ENCODE peak calls at places on chromosomes 3 and 15, in four cellular contexts. One of them, this sample, is unnamed.

GRCh38 chr3:153043729-153044314 is 118.2 kb upstream of the RAP2B start:
- DNase-seq in H1: no peak
- DNase-seq in GM12878: no peak
- DNase-seq in HepG2: no peak
- DNase-seq in this sample: no peak

GRCh38 chr3:172787746-172788145 is 37.2 kb downstream of the ECT2 start:
- DNase-seq in H1: no peak
- DNase-seq in GM12878: no peak
- DNase-seq in HepG2: no peak
- DNase-seq in this sample: no peak

GRCh38 chr15:30940359-30940758 is 36.6 kb downstream of the FAN1 start:
- DNase-seq in H1: no peak
- DNase-seq in HepG2: no peak
- DNase-seq in GM12878: no peak
- DNase-seq in this sample: no peak

GRCh38 chr15:25181290-25182097 is 226.7 kb downstream of the SNRPN start:
- DNase-seq in GM12878: no peak
- DNase-seq in HepG2: no peak
- DNase-seq in H1: no peak
- DNase-seq in this sample: no peak

GRCh38 chr3:147336543-147337278 is 69.6 kb downstream of the ZIC4 start:
- DNase-seq in H1: no peak
- DNase-seq in HepG2: no peak
- DNase-seq in GM12878: no peak
- DNase-seq in this sample: no peak

GRCh38 chr15:76912430-76912829 is 7.3 kb upstream of the SCAPER start:
- DNase-seq in H1: no peak
- DNase-seq in GM12878: no peak
- DNase-seq in HepG2: no peak
- DNase-seq in this sample: no peak

GRCh38 chr15:58535894-58536293 is 104.1 kb downstream of the LIPC start:
- DNase-seq in GM12878: no peak
- DNase-seq in H1: no peak
- DNase-seq in HepG2: no peak
- DNase-seq in this sample: no peak

GRCh38 chr3:119604878-119605277 is 7.2 kb downstream of the PLA1A start:
- DNase-seq in GM12878: no peak
- DNase-seq in HepG2: no peak
- DNase-seq in H1: no peak
- DNase-seq in this sample: no peak

GRCh38 chr15:46848704-46849103 is 868.6 kb upstream of the SEMA6D start:
- DNase-seq in HepG2: no peak
- DNase-seq in H1: no peak
- DNase-seq in GM12878: no peak
- DNase-seq in this sample: no peak

GRCh38 chr3:153209596-153209995 is 47.6 kb downstream of the RAP2B start:
- DNase-seq in GM12878: no peak
- DNase-seq in HepG2: no peak
- DNase-seq in H1: peak; percentile 79
- DNase-seq in this sample: no peak

GRCh38 chr15:39594764-39595620 is 14.1 kb downstream of the THBS1 start:
- DNase-seq in HepG2: no peak
- DNase-seq in H1: no peak
- DNase-seq in GM12878: no peak
- DNase-seq in this sample: no peak

GRCh38 chr15:41180206-41180789 is 50.3 kb downstream of the EXD1 start:
- DNase-seq in H1: no peak
- DNase-seq in HepG2: no peak
- DNase-seq in GM12878: no peak
- DNase-seq in this sample: no peak

GRCh38 chr3:99686955-99687612 is 48.7 kb downstream of the COL8A1 start:
- DNase-seq in HepG2: peak; percentile 23
- DNase-seq in GM12878: no peak
- DNase-seq in H1: no peak
- DNase-seq in this sample: peak; percentile 63

GRCh38 chr3:25288416-25288815 is 139.6 kb upstream of the RARB start:
- DNase-seq in GM12878: no peak
- DNase-seq in HepG2: no peak
- DNase-seq in H1: no peak
- DNase-seq in this sample: no peak

GRCh38 chr15:90382305-90382704 is 5.7 kb upstream of the IQGAP1 start:
- DNase-seq in HepG2: no peak
- DNase-seq in H1: no peak
- DNase-seq in GM12878: no peak
- DNase-seq in this sample: no peak

GRCh38 chr3:33218446-33219174 is at the start of gene SUSD5:
- DNase-seq in GM12878: no peak
- DNase-seq in HepG2: no peak
- DNase-seq in H1: peak; percentile 15
- DNase-seq in this sample: peak; percentile 74

GRCh38 chr15:77031376-77032050 is 36.6 kb downstream of the PSTPIP1 start:
- DNase-seq in HepG2: peak; percentile 49
- DNase-seq in GM12878: no peak
- DNase-seq in H1: no peak
- DNase-seq in this sample: no peak

GRCh38 chr3:48538451-48538850 is 18.2 kb downstream of the PFKFB4 start:
- DNase-seq in HepG2: no peak
- DNase-seq in H1: no peak
- DNase-seq in GM12878: no peak
- DNase-seq in this sample: no peak

GRCh38 chr3:83633758-83634157 is 1325.0 kb upstream of the CADM2 start:
- DNase-seq in GM12878: no peak
- DNase-seq in HepG2: peak; percentile 9
- DNase-seq in H1: no peak
- DNase-seq in this sample: no peak

GRCh38 chr3:152444029-152444641 is 175.4 kb downstream of the MBNL1 start:
- DNase-seq in H1: no peak
- DNase-seq in GM12878: peak; percentile 33
- DNase-seq in HepG2: peak; percentile 42
- DNase-seq in this sample: peak; percentile 23

GRCh38 chr3:142272200-142272891 is 47.0 kb upstream of the GK5 start:
- DNase-seq in HepG2: no peak
- DNase-seq in GM12878: no peak
- DNase-seq in H1: no peak
- DNase-seq in this sample: no peak

GRCh38 chr15:72077950-72078349 is 40.0 kb downstream of the MYO9A start:
- DNase-seq in H1: no peak
- DNase-seq in GM12878: no peak
- DNase-seq in HepG2: no peak
- DNase-seq in this sample: no peak

GRCh38 chr3:129686941-129687340 is 80.5 kb upstream of the PLXND1 start:
- DNase-seq in H1: no peak
- DNase-seq in GM12878: no peak
- DNase-seq in HepG2: peak; percentile 83
- DNase-seq in this sample: no peak

GRCh38 chr3:162507397-162507796 is 1010.8 kb downstream of the OTOL1 start:
- DNase-seq in HepG2: no peak
- DNase-seq in H1: no peak
- DNase-seq in GM12878: no peak
- DNase-seq in this sample: no peak

GRCh38 chr3:175346573-175347356 is 487.6 kb downstream of the NAALADL2 start:
- DNase-seq in GM12878: peak; percentile 16
- DNase-seq in HepG2: no peak
- DNase-seq in H1: no peak
- DNase-seq in this sample: no peak

GRCh38 chr3:197522881-197523342 is 32.9 kb downstream of the BDH1 start:
- DNase-seq in GM12878: no peak
- DNase-seq in H1: no peak
- DNase-seq in HepG2: no peak
- DNase-seq in this sample: no peak

GRCh38 chr3:6807967-6808588 is 52.8 kb upstream of the GRM7 start:
- DNase-seq in HepG2: no peak
- DNase-seq in H1: no peak
- DNase-seq in GM12878: no peak
- DNase-seq in this sample: no peak

GRCh38 chr3:14496351-14496750 is 43.8 kb downstream of the GRIP2 start:
- DNase-seq in GM12878: no peak
- DNase-seq in H1: no peak
- DNase-seq in HepG2: no peak
- DNase-seq in this sample: no peak

GRCh38 chr15:53693729-53694533 is 65.5 kb downstream of the WDR72 start:
- DNase-seq in HepG2: no peak
- DNase-seq in GM12878: no peak
- DNase-seq in H1: no peak
- DNase-seq in this sample: no peak

GRCh38 chr15:62063851-62064635 is 2.7 kb upstream of the C2CD4A start:
- DNase-seq in H1: no peak
- DNase-seq in HepG2: no peak
- DNase-seq in GM12878: no peak
- DNase-seq in this sample: no peak

GRCh38 chr15:96893159-96893906 is 562.8 kb downstream of the NR2F2 start:
- DNase-seq in GM12878: no peak
- DNase-seq in HepG2: no peak
- DNase-seq in H1: no peak
- DNase-seq in this sample: peak; percentile 57

GRCh38 chr3:150736903-150737832 is 25.8 kb downstream of the SIAH2 start:
- DNase-seq in HepG2: peak; percentile 99
- DNase-seq in GM12878: no peak
- DNase-seq in H1: no peak
- DNase-seq in this sample: no peak

GRCh38 chr3:188230962-188231361 is 77.0 kb downstream of the LPP start:
- DNase-seq in H1: no peak
- DNase-seq in GM12878: no peak
- DNase-seq in HepG2: no peak
- DNase-seq in this sample: no peak

DNA sequence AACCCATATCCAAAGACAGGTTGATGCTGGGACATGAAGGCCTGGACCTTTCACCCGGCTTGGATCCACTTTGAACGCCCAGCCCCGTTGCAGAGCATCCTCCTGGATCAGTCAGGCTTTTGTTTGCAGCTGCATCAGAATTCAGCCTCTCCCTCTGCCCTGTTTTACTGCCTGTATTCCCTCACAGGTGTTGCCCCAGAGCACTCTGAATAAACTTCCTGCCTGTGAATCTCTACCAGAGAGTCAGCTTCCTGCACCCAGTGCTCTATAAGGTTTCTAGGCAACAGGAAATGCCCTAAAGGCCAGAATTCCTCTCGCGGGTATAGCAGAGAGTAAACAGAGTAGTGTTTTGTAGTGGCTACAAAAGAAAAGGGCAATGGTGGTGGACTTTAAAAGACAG is 174.5 kb upstream of the IL12A start:
- DNase-seq in GM12878: no peak
- DNase-seq in HepG2: no peak
- DNase-seq in H1: peak; percentile 31
- DNase-seq in this sample: no peak
- TF ChIP-seq SUZ12 in GM12878: no peak
- TF ChIP-seq SUZ12 in HepG2: no peak
- TF ChIP-seq SUZ12 in H1: no peak
- TF ChIP-seq SUZ12 in this sample: no peak

GRCh38 chr15:68524753-68525584 is 53.8 kb upstream of the CORO2B start:
- DNase-seq in H1: no peak
- DNase-seq in GM12878: no peak
- DNase-seq in HepG2: no peak
- DNase-seq in this sample: no peak

GRCh38 chr15:68526269-68526668 is 52.5 kb upstream of the CORO2B start:
- DNase-seq in GM12878: no peak
- DNase-seq in HepG2: no peak
- DNase-seq in H1: no peak
- DNase-seq in this sample: no peak

GRCh38 chr15:68525815-68526214 is 53.0 kb upstream of the CORO2B start:
- DNase-seq in HepG2: no peak
- DNase-seq in GM12878: no peak
- DNase-seq in H1: no peak
- DNase-seq in this sample: no peak

GRCh38 chr15:68528891-68529290 is 49.9 kb upstream of the CORO2B start:
- DNase-seq in GM12878: no peak
- DNase-seq in H1: no peak
- DNase-seq in HepG2: no peak
- DNase-seq in this sample: no peak

GRCh38 chr15:68526784-68527183 is 52.0 kb upstream of the CORO2B start:
- DNase-seq in HepG2: no peak
- DNase-seq in GM12878: no peak
- DNase-seq in H1: no peak
- DNase-seq in this sample: no peak
- TF ChIP-seq SP1 in HepG2: no peak
- TF ChIP-seq SP1 in GM12878: no peak
- TF ChIP-seq SP1 in H1: no peak
- TF ChIP-seq SP1 in this sample: no peak

GRCh38 chr3:29936766-29937165 is 655.9 kb downstream of the RBMS3 start:
- DNase-seq in GM12878: no peak
- DNase-seq in HepG2: no peak
- DNase-seq in H1: no peak
- DNase-seq in this sample: no peak

GRCh38 chr3:29936054-29936453 is 655.2 kb downstream of the RBMS3 start:
- DNase-seq in HepG2: no peak
- DNase-seq in H1: no peak
- DNase-seq in GM12878: peak; percentile 27
- DNase-seq in this sample: no peak

GRCh38 chr3:29937185-29937584 is 656.3 kb downstream of the RBMS3 start:
- DNase-seq in H1: no peak
- DNase-seq in HepG2: no peak
- DNase-seq in GM12878: no peak
- DNase-seq in this sample: no peak

DNA sequence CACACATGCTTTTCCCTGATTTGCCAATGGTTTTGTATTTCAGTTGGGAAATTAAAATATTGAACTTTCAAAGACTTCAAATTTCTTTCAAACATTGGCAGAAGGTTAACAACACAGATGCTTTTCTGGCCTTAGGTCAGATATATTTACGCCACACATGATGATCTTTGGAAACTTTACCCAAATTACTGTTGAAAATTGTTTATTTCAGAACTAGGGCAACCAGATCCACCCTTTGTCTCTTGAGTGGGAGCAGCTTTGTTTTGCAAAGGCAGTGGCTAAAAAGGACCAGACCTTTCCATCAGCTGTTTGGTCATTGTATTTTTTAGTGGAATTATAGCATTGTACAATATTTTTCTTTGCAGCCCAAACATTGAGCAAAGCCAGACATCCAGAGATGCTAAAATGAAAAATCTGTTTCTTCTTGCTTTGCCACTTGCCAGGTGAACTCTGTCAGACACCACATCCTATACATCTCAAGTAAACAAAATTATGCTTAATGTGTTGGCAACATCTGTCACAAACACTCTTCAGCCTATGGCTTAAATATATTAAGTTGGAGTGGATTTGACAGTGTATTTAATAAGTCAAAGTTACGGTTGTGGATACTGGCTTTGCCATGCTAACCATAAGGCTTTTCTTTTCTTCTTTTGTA is 651.9 kb downstream of the RBMS3 start:
- DNase-seq in HepG2: no peak
- DNase-seq in GM12878: no peak
- DNase-seq in H1: no peak
- DNase-seq in this sample: no peak
- TF ChIP-seq SUZ12 in HepG2: no peak
- TF ChIP-seq SUZ12 in GM12878: no peak
- TF ChIP-seq SUZ12 in H1: no peak
- TF ChIP-seq SUZ12 in this sample: no peak

DNA sequence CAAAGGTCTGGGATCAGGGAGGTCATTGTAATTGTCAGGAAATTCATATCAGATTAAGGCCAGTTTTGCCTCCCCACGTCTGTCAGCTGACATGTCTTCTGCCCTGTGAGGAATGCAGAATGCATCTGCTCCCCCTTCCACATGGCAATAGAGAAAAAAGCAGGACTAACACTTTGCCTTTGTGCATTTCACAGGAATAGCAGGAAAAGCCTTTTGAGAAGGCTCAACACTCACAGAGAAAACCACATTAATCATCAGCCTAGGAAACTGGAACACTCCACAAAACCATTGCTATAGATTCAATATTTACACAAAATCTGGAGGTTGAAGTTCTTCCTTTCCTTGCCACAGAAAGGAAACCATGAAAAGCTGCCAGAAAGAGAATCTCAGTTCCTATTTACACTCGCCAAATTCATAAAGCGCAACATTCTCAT is 165.2 kb upstream of the HES1 start:
- DNase-seq in H1: no peak
- DNase-seq in HepG2: peak; percentile 22
- DNase-seq in GM12878: no peak
- DNase-seq in this sample: no peak
- TF ChIP-seq SP1 in H1: no peak
- TF ChIP-seq SP1 in HepG2: no peak
- TF ChIP-seq SP1 in GM12878: no peak
- TF ChIP-seq SP1 in this sample: no peak

This sample was measured in HEK293T.